ENCODE peak calls at places on chromosome 7, in four cellular contexts. T is fibroblast of mammary gland; G is right lobe of liver; E is CD8-positive, alpha-beta T cell. D is an unnamed sample.

GRCh38 chr7:92631067-92631829 is 41.1 kb upstream of the FAM133B start:
- DNase-seq in T (no peak), G (no peak), E (no peak), D (peak)

GRCh38 chr7:44375236-44375699 is 49.9 kb upstream of the CAMK2B start:
- DNase-seq in T (no peak), G (no peak), E (no peak), D (no peak)

GRCh38 chr7:108261560-108262255 is 131.5 kb upstream of the LAMB4 start:
- DNase-seq in T (no peak), G (no peak), E (no peak), D (no peak)

GRCh38 chr7:29146082-29146706 is at the start of gene CPVL:
- DNase-seq in T (no peak), G (peak), E (no peak), D (no peak)

GRCh38 chr7:444606-445005 is 75.0 kb downstream of the PDGFA start:
- DNase-seq in T (no peak), G (no peak), E (no peak), D (no peak)

GRCh38 chr7:43878867-43879266 is 9.6 kb upstream of the MRPS24 start:
- DNase-seq in T (no peak), G (no peak), E (no peak), D (no peak)

GRCh38 chr7:100964630-100965029 is 4.7 kb upstream of the MUC12 start:
- DNase-seq in T (no peak), G (peak), E (no peak), D (no peak)

GRCh38 chr7:140677496-140677895 is 4.8 kb downstream of the ADCK2 start:
- DNase-seq in T (no peak), G (no peak), E (no peak), D (no peak)

GRCh38 chr7:94344826-94345225 is 49.9 kb upstream of the COL1A2 start:
- DNase-seq in T (peak), G (no peak), E (no peak), D (no peak)

GRCh38 chr7:104627516-104627915 is 299.1 kb downstream of the LHFPL3 start:
- DNase-seq in T (peak), G (no peak), E (no peak), D (no peak)

GRCh38 chr7:104993217-104993857 is 20.7 kb upstream of the KMT2E start:
- DNase-seq in T (no peak), G (no peak), E (no peak), D (no peak)

GRCh38 chr7:143485500-143485899 is 7.8 kb downstream of the TAS2R41 start:
- DNase-seq in T (peak), G (no peak), E (no peak), D (no peak)

GRCh38 chr7:146781352-146782116 is 664.9 kb downstream of the CNTNAP2 start:
- DNase-seq in T (no peak), G (no peak), E (no peak), D (no peak)

GRCh38 chr7:89334785-89335184 is 539.2 kb upstream of the TEX47 start:
- DNase-seq in T (no peak), G (no peak), E (no peak), D (no peak)

GRCh38 chr7:93442478-93443224 is 131.9 kb downstream of the CALCR start:
- DNase-seq in T (peak), G (peak), E (no peak), D (peak)

GRCh38 chr7:150412518-150413247 is 33.6 kb downstream of the ZNF775 start:
- DNase-seq in T (no peak), G (peak), E (no peak), D (no peak)

GRCh38 chr7:91264924-91265681 is 870 bp downstream of the FZD1 start:
- DNase-seq in T (peak), G (peak), E (no peak), D (no peak)

GRCh38 chr7:79034733-79035132 is 418.7 kb downstream of the MAGI2 start:
- DNase-seq in T (no peak), G (no peak), E (no peak), D (no peak)

GRCh38 chr7:31443457-31443856 is 70.4 kb upstream of the ITPRID1 start:
- DNase-seq in T (peak), G (no peak), E (no peak), D (peak)

GRCh38 chr7:7414776-7415603 is 120.7 kb downstream of the COL28A1 start:
- DNase-seq in T (no peak), G (no peak), E (no peak), D (no peak)

GRCh38 chr7:71422104-71422503 is 290.2 kb downstream of the GALNT17 start:
- DNase-seq in T (no peak), G (no peak), E (no peak), D (no peak)

GRCh38 chr7:158695726-158696452 is 8.7 kb downstream of the NCAPG2 start:
- DNase-seq in T (peak), G (peak), E (no peak), D (peak)

GRCh38 chr7:24576171-24577052 is 3.2 kb downstream of the PALS2 start:
- DNase-seq in T (peak), G (no peak), E (no peak), D (no peak)

GRCh38 chr7:68417659-68418058 is 1180.6 kb upstream of the AUTS2 start:
- DNase-seq in T (no peak), G (no peak), E (no peak), D (no peak)

GRCh38 chr7:130458256-130458655 is 17.4 kb upstream of the CEP41 start:
- DNase-seq in T (no peak), G (no peak), E (no peak), D (no peak)

GRCh38 chr7:28732037-28732869 is 225.9 kb downstream of the TRIL start:
- DNase-seq in T (peak), G (no peak), E (no peak), D (no peak)

GRCh38 chr7:124027236-124027635 is 5.6 kb downstream of the TMEM229A start:
- DNase-seq in T (no peak), G (no peak), E (no peak), D (no peak)

GRCh38 chr7:45021604-45022296 is 21.7 kb downstream of the CCM2 start:
- DNase-seq in T (peak), G (no peak), E (no peak), D (no peak)

GRCh38 chr7:2757361-2757903 is 69.4 kb downstream of the AMZ1 start:
- DNase-seq in T (no peak), G (no peak), E (no peak), D (no peak)

GRCh38 chr7:24963218-24963617 is 16.8 kb downstream of the OSBPL3 start:
- DNase-seq in T (peak), G (peak), E (no peak), D (peak)

GRCh38 chr7:6158424-6159096 is 113.9 kb downstream of the CYTH3 start:
- DNase-seq in T (no peak), G (no peak), E (no peak), D (no peak)

GRCh38 chr7:157409149-157409752 is 72.4 kb downstream of the DNAJB6 start:
- DNase-seq in T (no peak), G (no peak), E (no peak), D (no peak)

GRCh38 chr7:157969995-157970394 is 617.6 kb downstream of the PTPRN2 start:
- DNase-seq in T (no peak), G (peak), E (no peak), D (no peak)

GRCh38 chr7:116873619-116874018 is 11.2 kb downstream of the CAPZA2 start:
- DNase-seq in T (no peak), G (no peak), E (no peak), D (no peak)

GRCh38 chr7:124785994-124786393 is 20.4 kb upstream of the GPR37 start:
- DNase-seq in T (peak), G (no peak), E (no peak), D (no peak)

GRCh38 chr7:14836571-14837189 is 65.9 kb downstream of the DGKB start:
- DNase-seq in T (peak), G (no peak), E (no peak), D (no peak)

GRCh38 chr7:142860968-142861367 is 6.1 kb downstream of the EPHB6 start:
- DNase-seq in T (no peak), G (no peak), E (no peak), D (no peak)

DNA sequence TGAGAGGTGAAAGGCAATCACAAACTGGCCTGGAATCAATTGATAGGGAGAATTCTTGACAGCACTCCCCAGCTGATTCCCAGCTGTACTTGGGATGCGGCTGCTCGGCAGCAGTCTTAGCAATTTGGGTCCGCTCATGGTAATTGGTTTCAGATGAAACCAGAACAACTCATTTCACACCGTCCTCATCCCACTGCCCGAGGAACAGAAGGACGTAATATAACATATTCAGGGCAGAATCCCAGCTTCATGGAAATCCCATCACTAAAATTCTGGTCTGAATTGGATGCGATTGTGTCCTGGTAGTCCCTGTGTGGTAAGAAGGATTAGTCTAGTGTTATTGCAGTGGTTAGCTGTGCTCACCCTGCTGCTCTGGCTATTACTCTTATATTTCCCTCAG is 223.3 kb upstream of the FERD3L start:
- DNase-seq in T (peak), G (no peak), E (no peak), D (no peak)
- H3K4me3 ChIP-seq in T (peak), G (no peak), E (no peak), D (no peak)

GRCh38 chr7:12732428-12732827 is 45.0 kb downstream of the ARL4A start:
- DNase-seq in T (no peak), G (no peak), E (no peak), D (no peak)

GRCh38 chr7:12730523-12730922 is 43.1 kb downstream of the ARL4A start:
- DNase-seq in T (no peak), G (no peak), E (no peak), D (no peak)

GRCh38 chr7:12731775-12732174 is 44.3 kb downstream of the ARL4A start:
- DNase-seq in T (no peak), G (no peak), E (no peak), D (no peak)

GRCh38 chr7:12729112-12729511 is 41.7 kb downstream of the ARL4A start:
- DNase-seq in T (peak), G (peak), E (no peak), D (no peak)

GRCh38 chr7:12731214-12731656 is 43.8 kb downstream of the ARL4A start:
- DNase-seq in T (peak), G (no peak), E (no peak), D (no peak)
- TF ChIP-seq CTCF in T (peak), G (no peak), E (no peak), D (no peak)

GRCh38 chr7:153382591-153383225 is 623.2 kb downstream of the ACTR3B start:
- DNase-seq in T (no peak), G (no peak), E (no peak), D (no peak)

GRCh38 chr7:153389261-153389660 is 629.7 kb downstream of the ACTR3B start:
- DNase-seq in T (no peak), G (no peak), E (no peak), D (no peak)

GRCh38 chr7:153385502-153385901 is 626.0 kb downstream of the ACTR3B start:
- DNase-seq in T (no peak), G (no peak), E (no peak), D (no peak)

GRCh38 chr7:153388611-153389010 is 629.1 kb downstream of the ACTR3B start:
- DNase-seq in T (no peak), G (no peak), E (no peak), D (no peak)

GRCh38 chr7:153386581-153386980 is 627.0 kb downstream of the ACTR3B start:
- DNase-seq in T (no peak), G (no peak), E (no peak), D (no peak)
- H3K4me3 ChIP-seq in T (no peak), G (no peak), E (no peak), D (no peak)

GRCh38 chr7:27411145-27411544 is 168.5 kb downstream of the EVX1 start:
- DNase-seq in T (no peak), G (no peak), E (no peak), D (no peak)
- TF ChIP-seq CTCF in T (no peak), G (no peak), E (no peak), D (no peak)

GRCh38 chr7:76260171-76260703 is 42.2 kb upstream of the HSPB1 start:
- DNase-seq in T (peak), G (no peak), E (no peak), D (no peak)
- H3K4me3 ChIP-seq in T (no peak), G (peak), E (no peak), D (no peak)

GRCh38 chr7:11155883-11156282 is 182.2 kb downstream of the PHF14 start:
- DNase-seq in T (peak), G (no peak), E (no peak), D (no peak)

DNA sequence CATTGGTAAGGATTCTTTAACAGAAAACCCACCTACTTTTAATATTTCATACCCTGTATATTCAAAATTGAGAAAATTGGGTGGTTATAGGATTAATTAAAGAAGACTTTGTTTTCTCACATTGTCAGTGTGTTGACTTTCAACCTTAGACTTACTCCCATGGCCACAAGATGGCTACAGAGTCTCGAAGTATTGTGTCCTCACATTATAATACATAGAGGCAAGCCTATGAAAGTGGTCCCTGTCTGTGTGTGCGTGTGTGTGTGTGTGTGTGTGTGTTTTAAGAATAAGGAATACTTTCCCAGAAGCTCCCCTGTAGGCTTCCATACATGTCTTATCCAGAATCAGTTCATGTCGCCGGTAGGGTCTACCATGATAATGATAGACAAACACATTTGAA is 180.0 kb downstream of the PHF14 start:
- DNase-seq in T (no peak), G (no peak), E (no peak), D (no peak)
- TF ChIP-seq CTCF in T (no peak), G (peak), E (no peak), D (no peak)